ENCODE peak calls at places on chromosomes 3 and 15, in eight cellular contexts. One of them, this sample, is unnamed.

GRCh38 chr15:96122077-96123027 is 208.1 kb upstream of the NR2F2 start:
- DNase-seq in choroid plexus epithelial cell: no peak
- DNase-seq in AG09309: no peak
- DNase-seq in adrenal gland: no peak
- DNase-seq in A549: no peak
- DNase-seq in heart left ventricle: no peak
- DNase-seq in CD8-positive, alpha-beta T cell: no peak
- DNase-seq in transverse colon: no peak
- DNase-seq in this sample: no peak

GRCh38 chr3:193982258-193982659 is 153.7 kb upstream of the HES1 start:
- DNase-seq in choroid plexus epithelial cell: no peak
- DNase-seq in AG09309: no peak
- DNase-seq in adrenal gland: no peak
- DNase-seq in A549: no peak
- DNase-seq in heart left ventricle: peak; percentile 83
- DNase-seq in CD8-positive, alpha-beta T cell: no peak
- DNase-seq in transverse colon: peak; percentile 89
- DNase-seq in this sample: no peak

GRCh38 chr15:86630946-86631345 is 551.3 kb downstream of the AGBL1 start:
- DNase-seq in choroid plexus epithelial cell: no peak
- DNase-seq in AG09309: no peak
- DNase-seq in adrenal gland: no peak
- DNase-seq in A549: no peak
- DNase-seq in heart left ventricle: no peak
- DNase-seq in CD8-positive, alpha-beta T cell: no peak
- DNase-seq in transverse colon: no peak
- DNase-seq in this sample: no peak

GRCh38 chr3:187713504-187713903 is 11.1 kb upstream of the RTP2 start:
- DNase-seq in choroid plexus epithelial cell: peak; percentile 68
- DNase-seq in AG09309: no peak
- DNase-seq in adrenal gland: no peak
- DNase-seq in A549: no peak
- DNase-seq in heart left ventricle: no peak
- DNase-seq in CD8-positive, alpha-beta T cell: no peak
- DNase-seq in transverse colon: no peak
- DNase-seq in this sample: no peak

GRCh38 chr3:162541923-162542322 is 1045.3 kb downstream of the OTOL1 start:
- DNase-seq in choroid plexus epithelial cell: no peak
- DNase-seq in AG09309: no peak
- DNase-seq in adrenal gland: no peak
- DNase-seq in A549: no peak
- DNase-seq in heart left ventricle: no peak
- DNase-seq in CD8-positive, alpha-beta T cell: no peak
- DNase-seq in transverse colon: no peak
- DNase-seq in this sample: no peak

GRCh38 chr3:197174927-197175326 is 123.5 kb downstream of the DLG1 start:
- DNase-seq in choroid plexus epithelial cell: no peak
- DNase-seq in AG09309: no peak
- DNase-seq in adrenal gland: no peak
- DNase-seq in A549: no peak
- DNase-seq in heart left ventricle: no peak
- DNase-seq in CD8-positive, alpha-beta T cell: no peak
- DNase-seq in transverse colon: no peak
- DNase-seq in this sample: no peak

GRCh38 chr15:44550256-44550655 is 13.3 kb downstream of the EIF3J start:
- DNase-seq in choroid plexus epithelial cell: peak; percentile 66
- DNase-seq in AG09309: peak; percentile 11
- DNase-seq in adrenal gland: no peak
- DNase-seq in A549: no peak
- DNase-seq in heart left ventricle: no peak
- DNase-seq in CD8-positive, alpha-beta T cell: no peak
- DNase-seq in transverse colon: no peak
- DNase-seq in this sample: no peak

GRCh38 chr3:66439666-66440344 is 61.0 kb downstream of the LRIG1 start:
- DNase-seq in choroid plexus epithelial cell: no peak
- DNase-seq in AG09309: no peak
- DNase-seq in adrenal gland: no peak
- DNase-seq in A549: no peak
- DNase-seq in heart left ventricle: no peak
- DNase-seq in CD8-positive, alpha-beta T cell: no peak
- DNase-seq in transverse colon: no peak
- DNase-seq in this sample: no peak

GRCh38 chr15:95911570-95912279 is 418.8 kb upstream of the NR2F2 start:
- DNase-seq in choroid plexus epithelial cell: no peak
- DNase-seq in AG09309: no peak
- DNase-seq in adrenal gland: no peak
- DNase-seq in A549: no peak
- DNase-seq in heart left ventricle: no peak
- DNase-seq in CD8-positive, alpha-beta T cell: no peak
- DNase-seq in transverse colon: no peak
- DNase-seq in this sample: no peak

GRCh38 chr3:11582123-11582968 is 61.4 kb downstream of the VGLL4 start:
- DNase-seq in choroid plexus epithelial cell: peak; percentile 90
- DNase-seq in AG09309: peak; percentile 79
- DNase-seq in adrenal gland: peak; percentile 91
- DNase-seq in A549: no peak
- DNase-seq in heart left ventricle: peak; percentile 77
- DNase-seq in CD8-positive, alpha-beta T cell: no peak
- DNase-seq in transverse colon: peak; percentile 52
- DNase-seq in this sample: no peak

GRCh38 chr3:179464296-179465092 is 13.2 kb upstream of the GNB4 start:
- DNase-seq in choroid plexus epithelial cell: no peak
- DNase-seq in AG09309: no peak
- DNase-seq in adrenal gland: no peak
- DNase-seq in A549: no peak
- DNase-seq in heart left ventricle: no peak
- DNase-seq in CD8-positive, alpha-beta T cell: no peak
- DNase-seq in transverse colon: no peak
- DNase-seq in this sample: no peak

GRCh38 chr3:197525706-197526105 is 30.1 kb downstream of the BDH1 start:
- DNase-seq in choroid plexus epithelial cell: peak; percentile 61
- DNase-seq in AG09309: no peak
- DNase-seq in adrenal gland: no peak
- DNase-seq in A549: no peak
- DNase-seq in heart left ventricle: no peak
- DNase-seq in CD8-positive, alpha-beta T cell: no peak
- DNase-seq in transverse colon: no peak
- DNase-seq in this sample: no peak

GRCh38 chr3:67540198-67540894 is 114.1 kb downstream of the SUCLG2 start:
- DNase-seq in choroid plexus epithelial cell: no peak
- DNase-seq in AG09309: no peak
- DNase-seq in adrenal gland: no peak
- DNase-seq in A549: no peak
- DNase-seq in heart left ventricle: no peak
- DNase-seq in CD8-positive, alpha-beta T cell: no peak
- DNase-seq in transverse colon: no peak
- DNase-seq in this sample: no peak

GRCh38 chr3:42043116-42043796 is 47.9 kb upstream of the TRAK1 start:
- DNase-seq in choroid plexus epithelial cell: peak; percentile 82
- DNase-seq in AG09309: no peak
- DNase-seq in adrenal gland: peak; percentile 67
- DNase-seq in A549: no peak
- DNase-seq in heart left ventricle: peak; percentile 83
- DNase-seq in CD8-positive, alpha-beta T cell: no peak
- DNase-seq in transverse colon: no peak
- DNase-seq in this sample: no peak

GRCh38 chr15:35445891-35446290 is 100.1 kb downstream of the DPH6 start:
- DNase-seq in choroid plexus epithelial cell: peak; percentile 20
- DNase-seq in AG09309: no peak
- DNase-seq in adrenal gland: no peak
- DNase-seq in A549: no peak
- DNase-seq in heart left ventricle: no peak
- DNase-seq in CD8-positive, alpha-beta T cell: no peak
- DNase-seq in transverse colon: no peak
- DNase-seq in this sample: no peak

GRCh38 chr15:70328137-70329115 is 230.7 kb upstream of the TLE3 start:
- DNase-seq in choroid plexus epithelial cell: peak; percentile 92
- DNase-seq in AG09309: no peak
- DNase-seq in adrenal gland: peak; percentile 62
- DNase-seq in A549: no peak
- DNase-seq in heart left ventricle: peak; percentile 56
- DNase-seq in CD8-positive, alpha-beta T cell: no peak
- DNase-seq in transverse colon: peak; percentile 43
- DNase-seq in this sample: no peak

GRCh38 chr15:40104296-40104864 is 4.3 kb downstream of the BMF start:
- DNase-seq in choroid plexus epithelial cell: no peak
- DNase-seq in AG09309: no peak
- DNase-seq in adrenal gland: peak; percentile 58
- DNase-seq in A549: no peak
- DNase-seq in heart left ventricle: no peak
- DNase-seq in CD8-positive, alpha-beta T cell: no peak
- DNase-seq in transverse colon: no peak
- DNase-seq in this sample: no peak

GRCh38 chr3:132444333-132444732 is 27.0 kb downstream of the DNAJC13 start:
- DNase-seq in choroid plexus epithelial cell: peak; percentile 64
- DNase-seq in AG09309: no peak
- DNase-seq in adrenal gland: no peak
- DNase-seq in A549: no peak
- DNase-seq in heart left ventricle: no peak
- DNase-seq in CD8-positive, alpha-beta T cell: no peak
- DNase-seq in transverse colon: no peak
- DNase-seq in this sample: no peak

GRCh38 chr15:37891754-37892368 is 42.6 kb upstream of the TMCO5A start:
- DNase-seq in choroid plexus epithelial cell: peak; percentile 75
- DNase-seq in AG09309: no peak
- DNase-seq in adrenal gland: peak; percentile 53
- DNase-seq in A549: peak; percentile 5
- DNase-seq in heart left ventricle: no peak
- DNase-seq in CD8-positive, alpha-beta T cell: no peak
- DNase-seq in transverse colon: no peak
- DNase-seq in this sample: no peak

GRCh38 chr15:28909958-28910500 is 24.3 kb downstream of the APBA2 start:
- DNase-seq in choroid plexus epithelial cell: no peak
- DNase-seq in AG09309: no peak
- DNase-seq in adrenal gland: no peak
- DNase-seq in A549: no peak
- DNase-seq in heart left ventricle: no peak
- DNase-seq in CD8-positive, alpha-beta T cell: no peak
- DNase-seq in transverse colon: no peak
- DNase-seq in this sample: no peak

GRCh38 chr3:56987238-56987932 is 73.1 kb upstream of the SPATA12 start:
- DNase-seq in choroid plexus epithelial cell: peak; percentile 34
- DNase-seq in AG09309: no peak
- DNase-seq in adrenal gland: no peak
- DNase-seq in A549: no peak
- DNase-seq in heart left ventricle: no peak
- DNase-seq in CD8-positive, alpha-beta T cell: no peak
- DNase-seq in transverse colon: no peak
- DNase-seq in this sample: no peak
- TF ChIP-seq CTCF in choroid plexus epithelial cell: peak; percentile 56
- TF ChIP-seq CTCF in AG09309: no peak
- TF ChIP-seq CTCF in adrenal gland: no peak
- TF ChIP-seq CTCF in A549: no peak
- TF ChIP-seq CTCF in heart left ventricle: no peak
- TF ChIP-seq CTCF in CD8-positive, alpha-beta T cell: no peak
- TF ChIP-seq CTCF in transverse colon: no peak
- TF ChIP-seq CTCF in this sample: no peak

DNA sequence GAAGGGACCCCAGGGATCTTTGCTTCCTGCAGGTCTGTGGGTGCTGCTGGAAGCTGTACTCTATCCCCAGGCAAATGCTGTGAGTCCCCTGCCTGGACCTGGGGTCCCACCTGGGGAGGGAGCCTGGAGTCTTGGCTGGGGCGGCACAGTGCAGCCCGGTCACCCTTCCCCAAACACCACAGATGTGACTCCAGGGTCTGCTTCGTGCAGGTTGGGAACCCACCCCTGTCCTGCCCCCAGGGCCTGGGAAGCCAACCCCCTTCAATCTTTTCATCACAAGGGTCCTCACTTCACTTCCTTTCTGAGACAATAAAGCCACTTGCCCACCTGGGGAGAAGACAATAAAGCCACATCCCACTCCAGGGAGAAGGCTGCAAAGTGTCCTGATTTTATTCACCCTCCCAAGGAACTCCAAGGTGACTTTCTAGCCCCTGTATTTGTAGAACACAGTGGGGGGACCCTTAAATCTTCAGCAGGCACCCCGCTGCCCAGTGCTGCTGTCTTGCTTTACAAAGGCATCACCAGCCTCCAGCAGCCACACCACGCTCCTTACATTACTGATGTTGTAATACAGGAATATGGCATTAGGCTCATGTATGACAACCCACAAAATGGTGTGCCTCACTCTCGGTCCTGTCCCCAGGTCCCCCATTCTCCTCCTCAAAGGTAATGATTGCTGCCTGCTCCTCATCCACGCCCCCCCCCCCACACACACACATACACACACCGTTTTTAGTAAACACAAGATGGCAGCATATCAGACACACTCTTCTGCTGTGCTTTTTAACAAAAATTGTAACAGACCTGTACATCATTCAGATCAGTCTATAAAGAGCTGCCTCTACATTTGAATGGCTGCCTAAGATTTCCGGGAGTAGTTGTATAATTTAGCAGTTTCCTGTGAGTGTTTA is 9.9 kb downstream of the C3orf22 start:
- DNase-seq in choroid plexus epithelial cell: peak; percentile 13
- DNase-seq in AG09309: no peak
- DNase-seq in adrenal gland: peak; percentile 33
- DNase-seq in A549: no peak
- DNase-seq in heart left ventricle: peak; percentile 8
- DNase-seq in CD8-positive, alpha-beta T cell: no peak
- DNase-seq in transverse colon: peak; percentile 2
- DNase-seq in this sample: no peak
- TF ChIP-seq CTCF in choroid plexus epithelial cell: no peak
- TF ChIP-seq CTCF in AG09309: no peak
- TF ChIP-seq CTCF in adrenal gland: no peak
- TF ChIP-seq CTCF in A549: no peak
- TF ChIP-seq CTCF in heart left ventricle: no peak
- TF ChIP-seq CTCF in CD8-positive, alpha-beta T cell: no peak
- TF ChIP-seq CTCF in transverse colon: no peak
- TF ChIP-seq CTCF in this sample: no peak

GRCh38 chr15:65304393-65305143 is at the start of gene RNU5B-1:
- DNase-seq in choroid plexus epithelial cell: peak; percentile 97
- DNase-seq in AG09309: peak; percentile 95
- DNase-seq in adrenal gland: peak; percentile 82
- DNase-seq in A549: peak; percentile 84
- DNase-seq in heart left ventricle: peak; percentile 81
- DNase-seq in CD8-positive, alpha-beta T cell: peak; percentile 72
- DNase-seq in transverse colon: peak; percentile 74
- DNase-seq in this sample: peak; percentile 71
- TF ChIP-seq CTCF in choroid plexus epithelial cell: peak; percentile 91
- TF ChIP-seq CTCF in AG09309: peak; percentile 88
- TF ChIP-seq CTCF in adrenal gland: peak; percentile 86
- TF ChIP-seq CTCF in A549: no peak
- TF ChIP-seq CTCF in heart left ventricle: no peak
- TF ChIP-seq CTCF in CD8-positive, alpha-beta T cell: peak; percentile 43
- TF ChIP-seq CTCF in transverse colon: peak; percentile 88
- TF ChIP-seq CTCF in this sample: no peak

DNA sequence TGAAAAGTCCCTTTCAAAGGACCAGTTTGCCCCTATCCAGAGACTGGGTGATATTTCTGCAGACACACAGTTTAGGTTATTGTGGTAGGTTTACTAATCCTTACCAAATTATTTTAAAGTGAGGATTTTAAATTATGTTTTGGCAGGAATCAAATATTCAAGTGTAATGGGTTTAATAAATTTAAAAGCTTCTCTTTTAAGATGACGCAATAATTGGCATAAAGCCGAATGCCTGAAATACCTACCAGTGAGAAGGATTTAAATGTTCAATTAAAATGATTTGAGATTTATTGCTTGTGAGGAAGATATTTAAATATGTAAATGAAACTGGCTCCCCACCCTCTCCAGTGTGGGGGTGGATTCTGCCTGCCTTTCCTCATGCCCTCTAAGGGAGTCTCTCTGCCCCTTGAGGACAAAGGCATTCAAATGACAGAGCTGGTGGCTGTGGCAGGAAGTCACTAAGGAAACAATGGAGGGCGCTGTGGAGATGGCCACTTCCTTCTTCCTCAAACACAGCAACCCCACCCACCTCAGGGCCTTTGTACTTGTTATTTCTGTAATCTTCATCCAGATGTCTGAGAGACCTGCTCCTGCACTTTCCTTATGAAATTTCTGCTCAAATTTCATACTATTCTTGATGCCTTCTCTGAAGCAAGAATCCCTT is 131.7 kb downstream of the TNIK start:
- DNase-seq in choroid plexus epithelial cell: peak; percentile 34
- DNase-seq in AG09309: no peak
- DNase-seq in adrenal gland: no peak
- DNase-seq in A549: no peak
- DNase-seq in heart left ventricle: no peak
- DNase-seq in CD8-positive, alpha-beta T cell: peak; percentile 48
- DNase-seq in transverse colon: peak; percentile 62
- DNase-seq in this sample: no peak
- TF ChIP-seq CTCF in choroid plexus epithelial cell: peak; percentile 10
- TF ChIP-seq CTCF in AG09309: no peak
- TF ChIP-seq CTCF in adrenal gland: no peak
- TF ChIP-seq CTCF in A549: peak; percentile 15
- TF ChIP-seq CTCF in heart left ventricle: no peak
- TF ChIP-seq CTCF in CD8-positive, alpha-beta T cell: peak; percentile 38
- TF ChIP-seq CTCF in transverse colon: peak; percentile 8
- TF ChIP-seq CTCF in this sample: no peak